ENCODE peak calls at places on chromosomes 11 and 22, in ten cellular contexts. M, Q, P, W, F, H, N, K, J and D are unnamed samples.

GRCh38 chr11:134916829-134917228 is 504.8 kb upstream of the B3GAT1 start:
- DNase-seq in M (no peak), Q (no peak), P (no peak), W (no peak), F (no peak), H (no peak), N (peak; percentile 24), K (no peak), J (no peak), D (no peak)

GRCh38 chr11:132347156-132348090 is 977.0 kb downstream of the NTM start:
- DNase-seq in M (no peak), Q (no peak), P (no peak), W (no peak), F (peak; percentile 60), H (no peak), N (no peak), K (no peak), J (no peak), D (no peak)

GRCh38 chr11:942853-943252 is 17.2 kb downstream of the AP2A2 start:
- DNase-seq in M (no peak), Q (no peak), P (no peak), W (peak; percentile 78), F (no peak), H (no peak), N (peak; percentile 74), K (peak; percentile 24), J (no peak), D (no peak)

GRCh38 chr11:44877908-44878459 is 72.7 kb downstream of the TP53I11 start:
- DNase-seq in M (no peak), Q (peak; percentile 39), P (no peak), W (peak; percentile 20), F (peak; percentile 46), H (no peak), N (no peak), K (no peak), J (no peak), D (no peak)

GRCh38 chr11:5620606-5621521 is 3.9 kb upstream of the TRIM34 start:
- DNase-seq in M (no peak), Q (peak; percentile 95), P (peak; percentile 78), W (peak; percentile 91), F (no peak), H (no peak), N (peak; percentile 89), K (peak; percentile 90), J (peak; percentile 11), D (no peak)

GRCh38 chr11:69035959-69036340 is 12.8 kb upstream of the TPCN2 start:
- DNase-seq in M (no peak), Q (no peak), P (no peak), W (peak; percentile 24), F (no peak), H (peak; percentile 60), N (no peak), K (no peak), J (no peak), D (no peak)

GRCh38 chr11:67396587-67397398 is 4.9 kb downstream of the PPP1CA start:
- DNase-seq in M (no peak), Q (no peak), P (no peak), W (no peak), F (peak; percentile 58), H (no peak), N (no peak), K (no peak), J (no peak), D (no peak)

GRCh38 chr22:36162127-36163034 is 1.8 kb upstream of the APOL3 start:
- DNase-seq in M (no peak), Q (no peak), P (no peak), W (no peak), F (no peak), H (no peak), N (no peak), K (no peak), J (no peak), D (no peak)

GRCh38 chr11:13718394-13718793 is 49.9 kb downstream of the FAR1 start:
- DNase-seq in M (no peak), Q (no peak), P (no peak), W (no peak), F (no peak), H (no peak), N (no peak), K (no peak), J (no peak), D (no peak)

GRCh38 chr22:20430641-20431519 is 6.7 kb downstream of the SCARF2 start:
- DNase-seq in M (peak; percentile 57), Q (peak; percentile 44), P (no peak), W (no peak), F (peak; percentile 87), H (no peak), N (no peak), K (no peak), J (peak; percentile 80), D (no peak)

GRCh38 chr11:119434531-119435330 is 11.8 kb upstream of the THY1 start:
- DNase-seq in M (no peak), Q (no peak), P (no peak), W (no peak), F (no peak), H (no peak), N (no peak), K (no peak), J (no peak), D (no peak)

GRCh38 chr11:94511932-94512781 is at the start of gene C11orf97:
- DNase-seq in M (peak; percentile 59), Q (peak; percentile 49), P (no peak), W (peak; percentile 50), F (peak; percentile 91), H (peak; percentile 51), N (peak; percentile 30), K (peak; percentile 45), J (peak; percentile 70), D (no peak)

GRCh38 chr22:20625270-20625669 is 117.9 kb downstream of the MED15 start:
- DNase-seq in M (no peak), Q (no peak), P (no peak), W (no peak), F (no peak), H (no peak), N (no peak), K (no peak), J (no peak), D (no peak)

GRCh38 chr22:44741929-44742328 is 10.4 kb upstream of the ARHGAP8 start:
- DNase-seq in M (peak; percentile 48), Q (no peak), P (no peak), W (no peak), F (no peak), H (no peak), N (no peak), K (no peak), J (no peak), D (no peak)

DNA sequence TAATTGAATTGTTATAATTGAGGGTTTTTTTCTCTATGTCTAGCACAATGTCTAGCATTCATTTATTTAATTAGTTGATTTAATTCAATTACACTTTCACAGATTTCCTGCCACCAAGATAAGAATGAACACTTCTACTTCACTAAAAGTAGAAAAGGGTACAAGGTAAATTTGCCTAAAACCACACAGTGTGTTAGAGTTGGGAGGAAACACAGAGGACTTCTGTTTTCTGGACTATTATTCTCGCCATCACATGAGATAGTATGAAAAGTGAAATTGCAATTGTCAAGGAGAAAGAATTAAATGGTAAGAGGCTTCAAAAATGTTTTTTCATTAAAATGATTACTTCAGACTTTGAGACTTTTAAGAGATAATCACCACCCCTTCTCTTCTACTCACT is 109.5 kb downstream of the ETS1 start:
- DNase-seq in M (no peak), Q (no peak), P (no peak), W (no peak), F (no peak), H (no peak), N (no peak), K (no peak), J (no peak), D (no peak)
- H3K4me3 ChIP-seq in M (no peak overlapping the region), Q (no peak overlapping the region), P (no peak overlapping the region), W (no peak overlapping the region), F (no peak overlapping the region), H (no peak overlapping the region), N (no peak overlapping the region), K (no peak overlapping the region), J (no peak overlapping the region), D (no peak overlapping the region)

DNA sequence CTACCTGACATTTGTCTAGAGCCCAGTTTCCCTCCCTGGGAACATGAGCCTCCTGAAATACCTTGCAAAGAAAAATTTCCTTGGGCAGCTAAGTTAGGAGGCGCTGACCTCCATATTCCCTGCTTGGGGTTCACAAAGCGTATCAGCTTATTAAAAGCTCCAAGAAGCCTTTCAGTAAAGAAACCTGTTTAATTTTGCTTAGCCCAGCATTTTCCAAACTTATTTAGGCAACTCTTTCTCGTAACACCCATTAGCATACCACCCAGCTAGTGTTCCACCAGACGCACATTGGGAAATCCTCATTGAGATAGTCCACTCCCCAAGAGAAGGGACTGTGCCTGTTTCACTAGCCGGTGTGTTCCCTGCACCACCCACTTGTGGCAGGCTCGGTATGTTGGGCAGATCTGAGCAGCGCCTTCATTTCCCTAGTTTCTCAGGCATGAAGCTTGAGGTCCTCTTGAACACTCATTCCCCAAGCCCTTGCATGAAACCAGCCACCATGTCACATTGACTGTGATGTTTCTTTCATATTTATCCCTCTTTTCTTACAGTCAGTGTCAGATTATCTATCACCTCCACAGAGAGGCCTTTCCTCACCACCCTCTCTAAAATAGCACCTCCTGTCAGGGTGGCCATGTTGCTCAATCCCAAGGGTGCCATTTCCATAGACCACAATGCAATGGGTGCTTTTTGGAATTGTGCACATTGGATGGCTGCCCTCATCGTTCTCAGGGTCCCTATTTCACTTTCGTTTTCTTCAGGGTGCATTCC is 12.5 kb upstream of the ELF5 start:
- DNase-seq in M (no peak), Q (no peak), P (no peak), W (no peak), F (no peak), H (no peak), N (no peak), K (no peak), J (no peak), D (no peak)
- H3K4me3 ChIP-seq in M (no peak overlapping the region), Q (no peak overlapping the region), P (no peak overlapping the region), W (no peak overlapping the region), F (no peak overlapping the region), H (no peak overlapping the region), N (no peak overlapping the region), K (no peak overlapping the region), J (no peak overlapping the region), D (no peak overlapping the region)

DNA sequence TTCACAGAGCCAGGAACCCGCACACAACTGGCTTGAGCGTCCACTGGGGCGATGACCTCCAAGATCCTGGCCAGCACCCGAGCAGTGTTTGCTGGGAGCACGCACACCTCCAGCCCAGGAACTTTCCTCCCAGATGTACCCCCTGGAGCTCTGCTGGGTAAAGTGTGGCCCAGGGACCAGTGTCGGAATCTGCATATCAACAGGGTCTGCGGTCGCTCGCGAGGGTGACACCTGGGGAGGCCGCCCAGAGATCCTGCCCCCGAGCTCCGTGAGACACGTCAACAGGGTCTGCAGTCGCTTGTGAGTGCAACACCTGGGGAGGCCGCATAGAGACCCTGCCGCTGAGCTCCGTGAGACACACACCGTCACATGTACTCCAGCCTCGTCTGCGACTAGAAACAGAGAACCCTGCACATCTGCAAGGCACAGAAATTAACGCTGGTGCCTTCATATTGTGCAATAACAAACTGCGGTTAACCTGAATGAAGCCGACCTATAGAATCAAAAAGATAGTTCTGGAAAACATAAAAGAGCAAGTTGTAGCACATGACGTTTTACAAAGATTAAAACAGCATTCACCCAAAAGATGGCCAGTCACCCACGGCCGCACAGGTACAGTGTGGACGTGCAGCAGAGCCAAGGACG is 172.4 kb downstream of the BRD1 start:
- DNase-seq in M (no peak), Q (no peak), P (no peak), W (no peak), F (no peak), H (no peak), N (no peak), K (no peak), J (no peak), D (no peak)
- H3K4me3 ChIP-seq in M (no peak overlapping the region), Q (no peak overlapping the region), P (no peak overlapping the region), W (no peak overlapping the region), F (no peak overlapping the region), H (no peak overlapping the region), N (no peak overlapping the region), K (no peak overlapping the region), J (no peak overlapping the region), D (no peak overlapping the region)

GRCh38 chr22:46065733-46066454 is 84.4 kb upstream of the PPARA start:
- DNase-seq in M (no peak), Q (no peak), P (no peak), W (peak; percentile 58), F (no peak), H (no peak), N (peak; percentile 39), K (no peak), J (no peak), D (no peak)
- H3K4me3 ChIP-seq in M (no peak overlapping the region), Q (no peak overlapping the region), P (no peak overlapping the region), W (no peak overlapping the region), F (no peak overlapping the region), H (peak overlapping the region; percentile 27), N (no peak overlapping the region), K (no peak overlapping the region), J (no peak overlapping the region), D (peak overlapping the region; percentile 90)